ENCODE peak calls at places on chromosomes 12 and 14, in four cellular contexts. One of them, this sample, is unnamed.

GRCh38 chr12:88784166-88784565 is 203.9 kb upstream of the KITLG start:
- DNase-seq in tibial nerve: no peak
- DNase-seq in lower lobe of right lung: no peak
- DNase-seq in body of pancreas: no peak
- DNase-seq in this sample: no peak

GRCh38 chr12:124637586-124637985 is 70.2 kb upstream of the NCOR2 start:
- DNase-seq in tibial nerve: no peak
- DNase-seq in lower lobe of right lung: no peak
- DNase-seq in body of pancreas: no peak
- DNase-seq in this sample: no peak

GRCh38 chr12:118853634-118854033 is 127.7 kb upstream of the SRRM4 start:
- DNase-seq in tibial nerve: no peak
- DNase-seq in lower lobe of right lung: no peak
- DNase-seq in body of pancreas: no peak
- DNase-seq in this sample: no peak

GRCh38 chr12:124884587-124885438 is 21.1 kb upstream of the SCARB1 start:
- DNase-seq in tibial nerve: no peak
- DNase-seq in lower lobe of right lung: peak
- DNase-seq in body of pancreas: peak
- DNase-seq in this sample: no peak

GRCh38 chr12:111093428-111094142 is 173.2 kb upstream of the MYL2 start:
- DNase-seq in tibial nerve: no peak
- DNase-seq in lower lobe of right lung: no peak
- DNase-seq in body of pancreas: no peak
- DNase-seq in this sample: peak

GRCh38 chr12:46480282-46480681 is 107.7 kb upstream of the SLC38A2 start:
- DNase-seq in tibial nerve: no peak
- DNase-seq in lower lobe of right lung: no peak
- DNase-seq in body of pancreas: no peak
- DNase-seq in this sample: no peak

GRCh38 chr12:4032906-4033628 is 159.9 kb upstream of the PARP11 start:
- DNase-seq in tibial nerve: no peak
- DNase-seq in lower lobe of right lung: no peak
- DNase-seq in body of pancreas: no peak
- DNase-seq in this sample: no peak

GRCh38 chr14:25042362-25043299 is 7.3 kb downstream of the STXBP6 start:
- DNase-seq in tibial nerve: peak
- DNase-seq in lower lobe of right lung: no peak
- DNase-seq in body of pancreas: peak
- DNase-seq in this sample: peak

GRCh38 chr14:32426028-32426427 is 96.9 kb downstream of the AKAP6 start:
- DNase-seq in tibial nerve: no peak
- DNase-seq in lower lobe of right lung: no peak
- DNase-seq in body of pancreas: no peak
- DNase-seq in this sample: no peak

GRCh38 chr14:51449666-51450061 is 202.0 kb upstream of the FRMD6 start:
- DNase-seq in tibial nerve: no peak
- DNase-seq in lower lobe of right lung: no peak
- DNase-seq in body of pancreas: no peak
- DNase-seq in this sample: no peak

GRCh38 chr14:77311217-77311616 is 9.5 kb downstream of the POMT2 start:
- DNase-seq in tibial nerve: no peak
- DNase-seq in lower lobe of right lung: no peak
- DNase-seq in body of pancreas: no peak
- DNase-seq in this sample: no peak

GRCh38 chr12:46574853-46575252 is 202.3 kb upstream of the SLC38A2 start:
- DNase-seq in tibial nerve: no peak
- DNase-seq in lower lobe of right lung: no peak
- DNase-seq in body of pancreas: no peak
- DNase-seq in this sample: peak

GRCh38 chr14:71235865-71236264 is 328.6 kb downstream of the PCNX1 start:
- DNase-seq in tibial nerve: peak
- DNase-seq in lower lobe of right lung: no peak
- DNase-seq in body of pancreas: peak
- DNase-seq in this sample: no peak

GRCh38 chr14:93033039-93033982 is 82.4 kb downstream of the ITPK1 start:
- DNase-seq in tibial nerve: no peak
- DNase-seq in lower lobe of right lung: no peak
- DNase-seq in body of pancreas: no peak
- DNase-seq in this sample: no peak

GRCh38 chr14:104429291-104429861 is 150.2 kb upstream of the C14orf180 start:
- DNase-seq in tibial nerve: no peak
- DNase-seq in lower lobe of right lung: peak
- DNase-seq in body of pancreas: no peak
- DNase-seq in this sample: no peak

GRCh38 chr12:26318661-26319068 is 123.3 kb downstream of the SSPN start:
- DNase-seq in tibial nerve: peak
- DNase-seq in lower lobe of right lung: peak
- DNase-seq in body of pancreas: peak
- DNase-seq in this sample: no peak

GRCh38 chr12:111180830-111181726 is 187.8 kb downstream of the PHETA1 start:
- DNase-seq in tibial nerve: peak
- DNase-seq in lower lobe of right lung: peak
- DNase-seq in body of pancreas: peak
- DNase-seq in this sample: no peak

GRCh38 chr12:63965936-63966602 is 121.6 kb downstream of the SRGAP1 start:
- DNase-seq in tibial nerve: no peak
- DNase-seq in lower lobe of right lung: no peak
- DNase-seq in body of pancreas: no peak
- DNase-seq in this sample: no peak

GRCh38 chr12:76883826-76884225 is 5.0 kb upstream of the CSRP2 start:
- DNase-seq in tibial nerve: peak
- DNase-seq in lower lobe of right lung: no peak
- DNase-seq in body of pancreas: peak
- DNase-seq in this sample: peak

GRCh38 chr12:32025906-32026305 is 66.7 kb downstream of the RESF1 start:
- DNase-seq in tibial nerve: no peak
- DNase-seq in lower lobe of right lung: no peak
- DNase-seq in body of pancreas: no peak
- DNase-seq in this sample: no peak

GRCh38 chr12:52332381-52332780 is 11.2 kb upstream of the KRT83 start:
- DNase-seq in tibial nerve: no peak
- DNase-seq in lower lobe of right lung: no peak
- DNase-seq in body of pancreas: no peak
- DNase-seq in this sample: no peak

GRCh38 chr12:27297576-27297975 is 35.1 kb upstream of the BMAL2 start:
- DNase-seq in tibial nerve: no peak
- DNase-seq in lower lobe of right lung: no peak
- DNase-seq in body of pancreas: no peak
- DNase-seq in this sample: no peak

GRCh38 chr12:56581418-56582145 is 48.5 kb downstream of the BAZ2A start:
- DNase-seq in tibial nerve: peak
- DNase-seq in lower lobe of right lung: no peak
- DNase-seq in body of pancreas: no peak
- DNase-seq in this sample: no peak

GRCh38 chr14:36580141-36580855 is 2.1 kb downstream of the NKX2-8 start:
- DNase-seq in tibial nerve: no peak
- DNase-seq in lower lobe of right lung: no peak
- DNase-seq in body of pancreas: no peak
- DNase-seq in this sample: no peak

GRCh38 chr12:92987362-92987761 is 58.3 kb upstream of the EEA1 start:
- DNase-seq in tibial nerve: peak
- DNase-seq in lower lobe of right lung: no peak
- DNase-seq in body of pancreas: peak
- DNase-seq in this sample: peak

GRCh38 chr14:59882957-59883356 is 12.4 kb upstream of the RTN1 start:
- DNase-seq in tibial nerve: no peak
- DNase-seq in lower lobe of right lung: no peak
- DNase-seq in body of pancreas: no peak
- DNase-seq in this sample: no peak

GRCh38 chr14:54840336-54840735 is 62.3 kb downstream of the GCH1 start:
- DNase-seq in tibial nerve: no peak
- DNase-seq in lower lobe of right lung: no peak
- DNase-seq in body of pancreas: no peak
- DNase-seq in this sample: no peak

GRCh38 chr12:115891551-115891950 is 385.9 kb downstream of the MED13L start:
- DNase-seq in tibial nerve: no peak
- DNase-seq in lower lobe of right lung: no peak
- DNase-seq in body of pancreas: no peak
- DNase-seq in this sample: no peak

GRCh38 chr14:54478621-54479215 is 10.1 kb downstream of the GMFB start:
- DNase-seq in tibial nerve: no peak
- DNase-seq in lower lobe of right lung: no peak
- DNase-seq in body of pancreas: no peak
- DNase-seq in this sample: no peak

GRCh38 chr12:1791104-1791927 is 29.0 kb upstream of the LRTM2 start:
- DNase-seq in tibial nerve: peak
- DNase-seq in lower lobe of right lung: peak
- DNase-seq in body of pancreas: peak
- DNase-seq in this sample: peak

GRCh38 chr12:67391656-67392055 is 122.5 kb downstream of the CAND1 start:
- DNase-seq in tibial nerve: no peak
- DNase-seq in lower lobe of right lung: no peak
- DNase-seq in body of pancreas: no peak
- DNase-seq in this sample: no peak

GRCh38 chr12:67386869-67387570 is 117.9 kb downstream of the CAND1 start:
- DNase-seq in tibial nerve: no peak
- DNase-seq in lower lobe of right lung: no peak
- DNase-seq in body of pancreas: no peak
- DNase-seq in this sample: no peak

GRCh38 chr12:67391034-67391433 is 121.9 kb downstream of the CAND1 start:
- DNase-seq in tibial nerve: no peak
- DNase-seq in lower lobe of right lung: no peak
- DNase-seq in body of pancreas: no peak
- DNase-seq in this sample: no peak

DNA sequence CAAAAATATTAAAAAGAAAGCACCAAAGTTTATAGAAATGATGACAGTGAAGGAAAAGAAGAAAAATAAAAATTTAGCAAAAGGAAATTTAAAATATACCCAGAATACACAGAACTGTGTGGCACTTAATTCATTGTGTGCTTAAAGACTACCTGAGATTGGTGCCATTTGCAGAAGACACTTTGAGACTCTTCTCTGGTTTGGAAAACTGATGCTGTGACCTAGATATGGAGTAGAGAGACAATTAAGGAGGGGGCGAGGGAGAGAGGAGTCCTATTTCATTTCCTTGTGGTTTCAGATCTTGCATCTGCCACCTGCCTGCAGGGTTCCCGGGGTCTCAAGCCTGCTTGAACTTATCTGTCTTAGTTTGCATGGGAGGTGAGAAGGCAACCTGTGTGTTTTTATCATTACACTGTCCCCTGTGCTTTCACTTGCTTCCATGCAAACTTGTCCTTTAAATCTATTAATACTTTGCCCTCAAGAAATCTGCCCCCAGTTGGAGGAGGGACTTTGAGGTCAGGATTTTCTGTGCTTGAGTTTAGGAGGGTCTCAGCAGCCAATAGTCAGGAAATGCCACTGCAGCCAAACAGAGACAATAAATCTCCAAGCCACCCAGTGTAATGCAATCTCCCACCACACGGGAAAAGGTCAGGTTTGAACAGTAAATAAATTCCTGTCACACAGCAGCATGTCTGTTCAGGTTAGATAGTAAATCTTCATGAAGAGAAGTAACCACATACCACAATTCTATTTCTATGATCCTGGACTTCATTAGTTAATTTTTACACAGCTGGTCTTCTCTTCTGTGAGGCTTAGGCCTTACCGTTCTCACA is 119.4 kb downstream of the CAND1 start:
- DNase-seq in tibial nerve: no peak
- DNase-seq in lower lobe of right lung: no peak
- DNase-seq in body of pancreas: no peak
- DNase-seq in this sample: no peak
- TF ChIP-seq CTCF in tibial nerve: no peak
- TF ChIP-seq CTCF in lower lobe of right lung: no peak
- TF ChIP-seq CTCF in body of pancreas: peak
- TF ChIP-seq CTCF in this sample: no peak

DNA sequence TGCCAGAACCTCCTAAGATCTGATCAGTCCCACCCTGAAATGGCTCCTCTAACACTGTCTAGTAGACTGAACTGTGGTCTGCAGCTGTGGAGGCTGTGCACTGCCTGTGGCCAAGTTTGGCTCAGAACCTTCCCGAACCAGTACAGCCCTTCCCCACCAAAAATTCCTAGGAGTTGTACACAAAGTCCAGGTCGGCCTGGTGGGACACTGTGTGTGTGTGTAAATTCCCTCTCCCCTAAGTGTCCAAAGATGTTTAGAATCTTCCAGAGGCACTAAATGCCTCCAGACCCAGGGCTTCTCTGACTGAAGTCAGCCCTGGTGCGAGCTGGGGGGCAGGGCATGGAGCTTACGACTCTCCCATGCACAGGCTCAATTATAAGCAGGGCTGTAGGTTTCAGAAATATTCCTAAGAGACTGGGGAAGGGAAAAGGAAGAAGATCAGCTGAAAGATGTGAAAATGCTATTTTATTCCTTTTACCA is 107.0 kb upstream of the ATF7IP start:
- DNase-seq in tibial nerve: no peak
- DNase-seq in lower lobe of right lung: no peak
- DNase-seq in body of pancreas: no peak
- DNase-seq in this sample: no peak
- H3K4me3 ChIP-seq in tibial nerve: no peak
- H3K4me3 ChIP-seq in lower lobe of right lung: peak
- H3K4me3 ChIP-seq in body of pancreas: no peak
- H3K4me3 ChIP-seq in this sample: no peak

GRCh38 chr12:120630139-120630895 is 10.1 kb upstream of the CABP1 start:
- DNase-seq in tibial nerve: no peak
- DNase-seq in lower lobe of right lung: no peak
- DNase-seq in body of pancreas: no peak
- DNase-seq in this sample: no peak

GRCh38 chr12:120631097-120631496 is 9.3 kb upstream of the CABP1 start:
- DNase-seq in tibial nerve: no peak
- DNase-seq in lower lobe of right lung: no peak
- DNase-seq in body of pancreas: no peak
- DNase-seq in this sample: no peak

GRCh38 chr12:120625557-120626419 is 14.6 kb upstream of the CABP1 start:
- DNase-seq in tibial nerve: no peak
- DNase-seq in lower lobe of right lung: no peak
- DNase-seq in body of pancreas: no peak
- DNase-seq in this sample: no peak

DNA sequence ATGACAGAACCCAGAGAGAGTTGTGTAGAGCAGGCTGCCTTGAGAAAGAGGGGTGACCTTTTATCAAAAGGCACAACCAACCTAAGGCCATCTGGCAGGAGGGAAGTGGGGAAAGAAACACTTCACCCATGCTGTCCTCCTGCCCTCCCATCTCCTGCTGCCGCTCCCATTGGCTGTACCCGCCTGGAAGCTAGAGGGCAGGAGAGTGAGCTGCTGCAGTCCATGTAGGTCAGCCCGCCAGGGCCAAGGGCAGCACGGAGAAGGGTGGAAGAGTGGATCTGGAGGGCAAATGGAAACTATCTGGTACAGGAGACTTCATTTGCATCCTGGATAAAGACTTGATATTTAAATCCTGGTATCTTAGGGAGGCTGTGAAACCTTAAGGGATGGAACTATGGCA is 11.5 kb upstream of the CABP1 start:
- DNase-seq in tibial nerve: no peak
- DNase-seq in lower lobe of right lung: no peak
- DNase-seq in body of pancreas: no peak
- DNase-seq in this sample: no peak
- TF ChIP-seq CTCF in tibial nerve: no peak
- TF ChIP-seq CTCF in lower lobe of right lung: no peak
- TF ChIP-seq CTCF in body of pancreas: no peak
- TF ChIP-seq CTCF in this sample: no peak

GRCh38 chr12:112419269-112420133 is 754 bp downstream of the PTPN11 start:
- DNase-seq in tibial nerve: peak
- DNase-seq in lower lobe of right lung: peak
- DNase-seq in body of pancreas: peak
- DNase-seq in this sample: no peak
- H3K4me3 ChIP-seq in tibial nerve: peak
- H3K4me3 ChIP-seq in lower lobe of right lung: peak
- H3K4me3 ChIP-seq in body of pancreas: peak
- H3K4me3 ChIP-seq in this sample: peak

This sample was measured in LNCaP clone FGC.